ENCODE peak calls at places on chromosomes 16 and 17, in seven cellular contexts. One of them, this sample, is unnamed.
A peak's percentile ranks its signal among the peaks of the same experiment; 100 is the strongest.

GRCh38 chr16:79537584-79537983 is 63.0 kb downstream of the MAF start:
- DNase-seq in heart left ventricle: no peak
- DNase-seq in lung: no peak
- DNase-seq in OCI-LY7: no peak
- DNase-seq in thoracic aorta: no peak
- DNase-seq in gastrocnemius medialis: no peak
- DNase-seq in tibial artery: no peak
- DNase-seq in this sample: no peak

GRCh38 chr17:364766-365165 is 12.2 kb upstream of the RPH3AL start:
- DNase-seq in heart left ventricle: peak; percentile 51
- DNase-seq in lung: no peak
- DNase-seq in OCI-LY7: no peak
- DNase-seq in thoracic aorta: no peak
- DNase-seq in gastrocnemius medialis: no peak
- DNase-seq in tibial artery: no peak
- DNase-seq in this sample: no peak

GRCh38 chr17:8162232-8162996 is at the start of gene VAMP2:
- DNase-seq in heart left ventricle: peak; percentile 91
- DNase-seq in lung: peak; percentile 75
- DNase-seq in OCI-LY7: peak; percentile 80
- DNase-seq in thoracic aorta: no peak
- DNase-seq in gastrocnemius medialis: no peak
- DNase-seq in tibial artery: peak; percentile 91
- DNase-seq in this sample: no peak

GRCh38 chr17:29747660-29748059 is 124.9 kb upstream of the CORO6 start:
- DNase-seq in heart left ventricle: no peak
- DNase-seq in lung: no peak
- DNase-seq in OCI-LY7: no peak
- DNase-seq in thoracic aorta: no peak
- DNase-seq in gastrocnemius medialis: no peak
- DNase-seq in tibial artery: no peak
- DNase-seq in this sample: no peak

GRCh38 chr17:41684050-41684449 is 4.6 kb upstream of the EIF1 start:
- DNase-seq in heart left ventricle: no peak
- DNase-seq in lung: no peak
- DNase-seq in OCI-LY7: no peak
- DNase-seq in thoracic aorta: no peak
- DNase-seq in gastrocnemius medialis: no peak
- DNase-seq in tibial artery: no peak
- DNase-seq in this sample: no peak

GRCh38 chr16:85888405-85889331 is 10.3 kb upstream of the IRF8 start:
- DNase-seq in heart left ventricle: no peak
- DNase-seq in lung: no peak
- DNase-seq in OCI-LY7: peak; percentile 67
- DNase-seq in thoracic aorta: no peak
- DNase-seq in gastrocnemius medialis: no peak
- DNase-seq in tibial artery: no peak
- DNase-seq in this sample: peak; percentile 7

GRCh38 chr16:19717319-19717718 is 708 bp downstream of the KNOP1 start:
- DNase-seq in heart left ventricle: no peak
- DNase-seq in lung: no peak
- DNase-seq in OCI-LY7: peak; percentile 11
- DNase-seq in thoracic aorta: no peak
- DNase-seq in gastrocnemius medialis: no peak
- DNase-seq in tibial artery: no peak
- DNase-seq in this sample: no peak

GRCh38 chr16:81544691-81545365 is 100.2 kb downstream of the CMIP start:
- DNase-seq in heart left ventricle: no peak
- DNase-seq in lung: no peak
- DNase-seq in OCI-LY7: no peak
- DNase-seq in thoracic aorta: no peak
- DNase-seq in gastrocnemius medialis: no peak
- DNase-seq in tibial artery: no peak
- DNase-seq in this sample: no peak

GRCh38 chr17:61485067-61485775 is 33.0 kb downstream of the TBX4 start:
- DNase-seq in heart left ventricle: no peak
- DNase-seq in lung: no peak
- DNase-seq in OCI-LY7: no peak
- DNase-seq in thoracic aorta: no peak
- DNase-seq in gastrocnemius medialis: no peak
- DNase-seq in tibial artery: no peak
- DNase-seq in this sample: no peak

GRCh38 chr16:85238233-85238647 is 126.0 kb upstream of the CIBAR2 start:
- DNase-seq in heart left ventricle: no peak
- DNase-seq in lung: peak; percentile 51
- DNase-seq in OCI-LY7: no peak
- DNase-seq in thoracic aorta: peak; percentile 74
- DNase-seq in gastrocnemius medialis: no peak
- DNase-seq in tibial artery: peak; percentile 96
- DNase-seq in this sample: no peak

GRCh38 chr17:79473111-79473835 is 137.6 kb downstream of the RBFOX3 start:
- DNase-seq in heart left ventricle: no peak
- DNase-seq in lung: no peak
- DNase-seq in OCI-LY7: no peak
- DNase-seq in thoracic aorta: no peak
- DNase-seq in gastrocnemius medialis: no peak
- DNase-seq in tibial artery: no peak
- DNase-seq in this sample: no peak

GRCh38 chr16:23351360-23351759 is 49.3 kb downstream of the SCNN1B start:
- DNase-seq in heart left ventricle: no peak
- DNase-seq in lung: no peak
- DNase-seq in OCI-LY7: no peak
- DNase-seq in thoracic aorta: no peak
- DNase-seq in gastrocnemius medialis: no peak
- DNase-seq in tibial artery: no peak
- DNase-seq in this sample: no peak

GRCh38 chr17:73285603-73285908 is 23.9 kb upstream of the CPSF4L start:
- DNase-seq in heart left ventricle: no peak
- DNase-seq in lung: no peak
- DNase-seq in OCI-LY7: no peak
- DNase-seq in thoracic aorta: no peak
- DNase-seq in gastrocnemius medialis: no peak
- DNase-seq in tibial artery: no peak
- DNase-seq in this sample: no peak

GRCh38 chr17:73285916-73286862 is 24.5 kb upstream of the CPSF4L start:
- DNase-seq in heart left ventricle: no peak
- DNase-seq in lung: no peak
- DNase-seq in OCI-LY7: no peak
- DNase-seq in thoracic aorta: no peak
- DNase-seq in gastrocnemius medialis: no peak
- DNase-seq in tibial artery: no peak
- DNase-seq in this sample: no peak

GRCh38 chr17:73283841-73284282 is 22.2 kb upstream of the CPSF4L start:
- DNase-seq in heart left ventricle: no peak
- DNase-seq in lung: no peak
- DNase-seq in OCI-LY7: no peak
- DNase-seq in thoracic aorta: no peak
- DNase-seq in gastrocnemius medialis: peak; percentile 35
- DNase-seq in tibial artery: peak; percentile 87
- DNase-seq in this sample: no peak

GRCh38 chr17:73284339-73284738 is 22.7 kb upstream of the CPSF4L start:
- DNase-seq in heart left ventricle: no peak
- DNase-seq in lung: no peak
- DNase-seq in OCI-LY7: no peak
- DNase-seq in thoracic aorta: no peak
- DNase-seq in gastrocnemius medialis: no peak
- DNase-seq in tibial artery: no peak
- DNase-seq in this sample: no peak

DNA sequence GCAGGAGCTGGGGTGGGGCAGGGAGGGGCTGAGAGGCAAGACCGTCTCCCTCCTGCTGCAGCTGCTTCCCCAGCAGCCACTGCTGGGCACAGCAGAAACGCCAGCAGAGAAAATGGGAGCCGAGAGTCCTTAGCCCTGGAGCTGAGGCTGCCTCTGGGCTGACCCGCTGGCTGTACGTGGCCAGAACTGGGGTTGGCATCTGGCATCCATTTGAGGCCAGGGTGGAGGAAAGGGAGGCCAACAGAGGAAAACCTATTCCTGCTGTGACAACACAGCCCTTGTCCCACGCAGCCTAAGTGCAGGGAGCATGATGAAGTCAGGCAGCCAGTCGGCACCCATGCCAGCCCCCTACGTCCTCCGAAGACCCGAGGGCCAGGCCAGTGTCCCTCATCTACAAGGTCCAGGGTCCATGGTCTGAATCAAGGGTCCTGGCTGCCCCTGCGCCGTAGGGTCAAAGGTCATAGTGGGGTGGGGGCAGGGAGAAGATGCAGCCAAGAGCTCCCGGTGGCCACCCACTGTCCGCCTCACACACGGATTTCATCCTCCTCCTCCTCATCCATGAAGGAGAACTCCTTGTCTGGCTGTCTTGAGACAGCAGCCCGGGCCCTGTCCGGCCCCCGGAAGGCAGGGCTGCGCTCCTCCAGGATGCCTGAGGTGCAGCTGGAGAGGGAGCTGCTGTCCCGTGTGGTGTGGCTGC is 23.4 kb upstream of the CPSF4L start:
- DNase-seq in heart left ventricle: no peak
- DNase-seq in lung: no peak
- DNase-seq in OCI-LY7: no peak
- DNase-seq in thoracic aorta: no peak
- DNase-seq in gastrocnemius medialis: no peak
- DNase-seq in tibial artery: no peak
- DNase-seq in this sample: no peak
- H3K27ac ChIP-seq in heart left ventricle: no peak overlapping the region
- H3K27ac ChIP-seq in lung: no peak overlapping the region
- H3K27ac ChIP-seq in OCI-LY7: no peak overlapping the region
- H3K27ac ChIP-seq in thoracic aorta: peak overlapping the region; percentile 42
- H3K27ac ChIP-seq in gastrocnemius medialis: peak overlapping the region; percentile 35
- H3K27ac ChIP-seq in tibial artery: peak overlapping the region; percentile 76
- H3K27ac ChIP-seq in this sample: no peak overlapping the region

DNA sequence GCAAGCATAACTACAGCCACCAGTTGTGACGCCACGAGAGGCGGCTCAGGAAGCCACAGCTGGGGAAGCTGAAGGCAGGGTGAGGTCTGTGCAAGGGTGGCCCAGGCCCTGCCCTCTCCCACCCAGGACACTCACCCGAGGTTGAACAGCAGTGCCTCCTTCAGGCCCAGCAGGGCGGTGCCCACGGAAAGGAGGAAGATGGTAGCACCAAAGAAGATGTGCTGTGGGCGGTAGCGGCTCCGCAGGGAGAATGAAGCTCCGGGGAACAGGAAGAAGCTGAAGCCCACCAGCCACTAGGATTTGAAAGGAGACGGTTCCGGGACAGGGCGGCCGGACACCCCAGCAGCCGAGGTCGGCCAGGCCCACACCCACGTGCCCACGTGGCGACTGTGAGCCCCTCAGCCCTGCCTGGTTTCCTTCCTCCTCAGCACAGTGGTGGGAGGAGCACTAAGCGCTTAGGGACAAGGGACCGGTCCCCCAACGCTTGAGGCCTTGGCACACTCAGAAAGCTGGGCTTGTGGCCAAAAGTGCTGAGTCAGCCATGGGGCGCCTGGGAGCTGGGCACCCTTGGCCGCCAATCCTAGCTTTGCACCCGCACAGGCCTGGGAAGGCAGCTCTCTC is 11.0 kb downstream of the CYB561 start:
- DNase-seq in heart left ventricle: peak; percentile 88
- DNase-seq in lung: peak; percentile 89
- DNase-seq in OCI-LY7: no peak
- DNase-seq in thoracic aorta: peak; percentile 45
- DNase-seq in gastrocnemius medialis: no peak
- DNase-seq in tibial artery: peak; percentile 88
- DNase-seq in this sample: peak; percentile 28
- H3K4me1 ChIP-seq in heart left ventricle: peaks cover 78% of the 10 kb centered on the region
- H3K4me1 ChIP-seq in lung: peaks cover 51% of the 10 kb centered on the region
- H3K4me1 ChIP-seq in OCI-LY7: peaks cover 20% of the 10 kb centered on the region
- H3K4me1 ChIP-seq in thoracic aorta: peaks cover 27% of the 10 kb centered on the region
- H3K4me1 ChIP-seq in gastrocnemius medialis: peaks cover 21% of the 10 kb centered on the region
- H3K4me1 ChIP-seq in tibial artery: no peaks in the 10 kb centered on the region
- H3K4me1 ChIP-seq in this sample: peaks cover 5% of the 10 kb centered on the region

GRCh38 chr16:67841816-67842508 is at the start of gene THAP11:
- DNase-seq in heart left ventricle: peak; percentile 96
- DNase-seq in lung: peak; percentile 96
- DNase-seq in OCI-LY7: peak; percentile 97
- DNase-seq in thoracic aorta: peak; percentile 81
- DNase-seq in gastrocnemius medialis: peak; percentile 91
- DNase-seq in tibial artery: peak; percentile 96
- DNase-seq in this sample: peak; percentile 74

GRCh38 chr16:67844441-67844840 is 2.3 kb upstream of the NUTF2 start:
- DNase-seq in heart left ventricle: no peak
- DNase-seq in lung: no peak
- DNase-seq in OCI-LY7: peak; percentile 23
- DNase-seq in thoracic aorta: no peak
- DNase-seq in gastrocnemius medialis: no peak
- DNase-seq in tibial artery: no peak
- DNase-seq in this sample: no peak

GRCh38 chr16:67841198-67841815 is 813 bp upstream of the THAP11 start:
- DNase-seq in heart left ventricle: no peak
- DNase-seq in lung: no peak
- DNase-seq in OCI-LY7: no peak
- DNase-seq in thoracic aorta: no peak
- DNase-seq in gastrocnemius medialis: no peak
- DNase-seq in tibial artery: no peak
- DNase-seq in this sample: no peak

GRCh38 chr16:67843343-67843765 is 1.2 kb downstream of the THAP11 start:
- DNase-seq in heart left ventricle: no peak
- DNase-seq in lung: no peak
- DNase-seq in OCI-LY7: no peak
- DNase-seq in thoracic aorta: no peak
- DNase-seq in gastrocnemius medialis: no peak
- DNase-seq in tibial artery: no peak
- DNase-seq in this sample: no peak

DNA sequence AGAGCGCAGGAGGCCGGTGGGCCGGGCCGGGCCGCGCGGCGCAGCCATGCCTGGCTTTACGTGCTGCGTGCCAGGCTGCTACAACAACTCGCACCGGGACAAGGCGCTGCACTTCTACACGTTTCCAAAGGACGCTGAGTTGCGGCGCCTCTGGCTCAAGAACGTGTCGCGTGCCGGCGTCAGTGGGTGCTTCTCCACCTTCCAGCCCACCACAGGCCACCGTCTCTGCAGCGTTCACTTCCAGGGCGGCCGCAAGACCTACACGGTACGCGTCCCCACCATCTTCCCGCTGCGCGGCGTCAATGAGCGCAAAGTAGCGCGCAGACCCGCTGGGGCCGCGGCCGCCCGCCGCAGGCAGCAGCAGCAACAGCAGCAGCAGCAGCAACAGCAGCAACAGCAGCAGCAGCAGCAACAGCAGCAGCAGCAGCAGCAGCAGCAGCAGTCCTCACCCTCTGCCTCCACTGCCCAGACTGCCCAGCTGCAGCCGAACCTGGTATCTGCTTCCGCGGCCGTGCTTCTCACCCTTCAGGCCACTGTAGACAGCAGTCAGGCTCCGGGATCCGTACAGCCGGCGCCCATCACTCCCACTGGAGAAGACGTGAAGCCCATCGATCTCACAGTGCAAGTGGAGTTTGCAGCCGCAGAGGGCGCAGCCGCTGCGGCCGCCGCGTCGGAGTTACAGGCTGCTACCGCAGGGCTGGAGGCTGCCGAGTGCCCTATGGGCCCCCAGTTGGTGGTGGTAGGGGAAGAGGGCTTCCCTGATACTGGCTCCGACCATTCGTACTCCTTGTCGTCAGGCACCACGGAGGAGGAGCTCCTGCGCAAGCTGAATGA is 606 bp downstream of the THAP11 start:
- DNase-seq in heart left ventricle: peak; percentile 69
- DNase-seq in lung: peak; percentile 58
- DNase-seq in OCI-LY7: peak; percentile 75
- DNase-seq in thoracic aorta: no peak
- DNase-seq in gastrocnemius medialis: peak; percentile 24
- DNase-seq in tibial artery: peak; percentile 76
- DNase-seq in this sample: no peak
- TF ChIP-seq CTCF in heart left ventricle: no peak
- TF ChIP-seq CTCF in lung: peak; percentile 17
- TF ChIP-seq CTCF in OCI-LY7: peak; percentile 64
- TF ChIP-seq CTCF in thoracic aorta: peak; percentile 43
- TF ChIP-seq CTCF in gastrocnemius medialis: no peak
- TF ChIP-seq CTCF in tibial artery: peak; percentile 15
- TF ChIP-seq CTCF in this sample: peak; percentile 47

GRCh38 chr17:50908140-50908859 is 42.1 kb upstream of the TOB1 start:
- DNase-seq in heart left ventricle: no peak
- DNase-seq in lung: no peak
- DNase-seq in OCI-LY7: no peak
- DNase-seq in thoracic aorta: no peak
- DNase-seq in gastrocnemius medialis: no peak
- DNase-seq in tibial artery: no peak
- DNase-seq in this sample: peak; percentile 83
- H3K27ac ChIP-seq in heart left ventricle: peak overlapping the region; percentile 84
- H3K27ac ChIP-seq in lung: peak overlapping the region; percentile 66
- H3K27ac ChIP-seq in OCI-LY7: no peak overlapping the region
- H3K27ac ChIP-seq in thoracic aorta: no peak overlapping the region
- H3K27ac ChIP-seq in gastrocnemius medialis: peak overlapping the region; percentile 75
- H3K27ac ChIP-seq in tibial artery: no peak overlapping the region
- H3K27ac ChIP-seq in this sample: no peak overlapping the region

This sample was measured in foreskin keratinocyte.